ENCODE peak calls at places on chromosomes 3 and 15, in four cellular contexts. One of them, this sample, is unnamed.
A peak's percentile ranks its signal among the peaks of the same experiment; 100 is the strongest.

GRCh38 chr3:24242012-24242698 is 252.5 kb downstream of the THRB start:
- DNase-seq in GM12891: no peak
- DNase-seq in GM12878: no peak
- DNase-seq in K562: no peak
- DNase-seq in this sample: no peak

GRCh38 chr3:120710359-120710758 is 28.3 kb upstream of the HGD start:
- DNase-seq in GM12891: no peak
- DNase-seq in K562: no peak
- DNase-seq in GM12878: no peak
- DNase-seq in this sample: no peak

GRCh38 chr3:138187296-138188012 is at the start of gene ARMC8:
- DNase-seq in K562: peak; percentile 62
- DNase-seq in GM12878: no peak
- DNase-seq in GM12891: peak; percentile 88
- DNase-seq in this sample: peak; percentile 28

GRCh38 chr3:23002846-23003800 is 200.0 kb upstream of the UBE2E2 start:
- DNase-seq in K562: no peak
- DNase-seq in GM12878: no peak
- DNase-seq in GM12891: no peak
- DNase-seq in this sample: no peak

GRCh38 chr3:98662699-98663098 is 69.3 kb upstream of the CPOX start:
- DNase-seq in K562: no peak
- DNase-seq in GM12878: no peak
- DNase-seq in GM12891: no peak
- DNase-seq in this sample: no peak

GRCh38 chr15:100601628-100602063 is 338 bp downstream of the LINS1 start:
- DNase-seq in K562: no peak
- DNase-seq in GM12878: no peak
- DNase-seq in GM12891: no peak
- DNase-seq in this sample: no peak

GRCh38 chr3:18720543-18720942 is 295.4 kb upstream of the SATB1 start:
- DNase-seq in GM12878: no peak
- DNase-seq in K562: no peak
- DNase-seq in GM12891: no peak
- DNase-seq in this sample: no peak

GRCh38 chr15:22866066-22866465 is 27.6 kb downstream of the NIPA2 start:
- DNase-seq in K562: no peak
- DNase-seq in GM12891: no peak
- DNase-seq in GM12878: no peak
- DNase-seq in this sample: no peak

GRCh38 chr3:142279965-142280590 is 54.7 kb upstream of the GK5 start:
- DNase-seq in GM12878: peak; percentile 53
- DNase-seq in GM12891: peak; percentile 45
- DNase-seq in K562: peak; percentile 62
- DNase-seq in this sample: peak; percentile 66

GRCh38 chr3:71258526-71258925 is 325.0 kb downstream of the FOXP1 start:
- DNase-seq in GM12878: no peak
- DNase-seq in K562: no peak
- DNase-seq in GM12891: no peak
- DNase-seq in this sample: no peak

GRCh38 chr3:196569003-196569516 is 600 bp downstream of the FBXO45 start:
- DNase-seq in GM12878: no peak
- DNase-seq in GM12891: peak; percentile 36
- DNase-seq in K562: no peak
- DNase-seq in this sample: peak; percentile 32

GRCh38 chr3:40450438-40450837 is 6.7 kb upstream of the RPL14 start:
- DNase-seq in GM12878: no peak
- DNase-seq in GM12891: no peak
- DNase-seq in K562: no peak
- DNase-seq in this sample: no peak

GRCh38 chr15:98785796-98786581 is 137.7 kb downstream of the IGF1R start:
- DNase-seq in GM12891: no peak
- DNase-seq in K562: no peak
- DNase-seq in GM12878: peak; percentile 23
- DNase-seq in this sample: no peak

GRCh38 chr3:72657666-72658065 is 190.6 kb downstream of the SHQ1 start:
- DNase-seq in K562: no peak
- DNase-seq in GM12878: peak; percentile 24
- DNase-seq in GM12891: no peak
- DNase-seq in this sample: no peak

GRCh38 chr3:152362086-152362485 is 93.4 kb downstream of the MBNL1 start:
- DNase-seq in K562: no peak
- DNase-seq in GM12878: no peak
- DNase-seq in GM12891: no peak
- DNase-seq in this sample: no peak

GRCh38 chr3:147015334-147015733 is 391.0 kb downstream of the ZIC4 start:
- DNase-seq in GM12878: no peak
- DNase-seq in GM12891: no peak
- DNase-seq in K562: no peak
- DNase-seq in this sample: no peak

GRCh38 chr15:64216722-64217428 is 54.1 kb upstream of the PPIB start:
- DNase-seq in GM12878: no peak
- DNase-seq in GM12891: no peak
- DNase-seq in K562: peak; percentile 59
- DNase-seq in this sample: no peak
- TF ChIP-seq SPI1 in GM12878: no peak
- TF ChIP-seq SPI1 in GM12891: no peak
- TF ChIP-seq SPI1 in K562: no peak
- TF ChIP-seq SPI1 in this sample: no peak

GRCh38 chr15:84113919-84114318 is 121.7 kb upstream of the GOLGA6L4 start:
- DNase-seq in GM12878: no peak
- DNase-seq in K562: no peak
- DNase-seq in GM12891: no peak
- DNase-seq in this sample: no peak

GRCh38 chr15:84108725-84109124 is 126.8 kb upstream of the GOLGA6L4 start:
- DNase-seq in K562: no peak
- DNase-seq in GM12878: no peak
- DNase-seq in GM12891: no peak
- DNase-seq in this sample: no peak

GRCh38 chr15:84112025-84112424 is 123.5 kb upstream of the GOLGA6L4 start:
- DNase-seq in GM12891: no peak
- DNase-seq in K562: no peak
- DNase-seq in GM12878: no peak
- DNase-seq in this sample: no peak
- TF ChIP-seq SPI1 in GM12891: no peak
- TF ChIP-seq SPI1 in K562: no peak
- TF ChIP-seq SPI1 in GM12878: no peak
- TF ChIP-seq SPI1 in this sample: no peak

GRCh38 chr3:176574736-176575135 is 622.5 kb downstream of the TBL1XR1 start:
- DNase-seq in GM12891: no peak
- DNase-seq in GM12878: no peak
- DNase-seq in K562: no peak
- DNase-seq in this sample: no peak
- TF ChIP-seq SPI1 in GM12891: no peak
- TF ChIP-seq SPI1 in GM12878: no peak
- TF ChIP-seq SPI1 in K562: no peak
- TF ChIP-seq SPI1 in this sample: no peak

DNA sequence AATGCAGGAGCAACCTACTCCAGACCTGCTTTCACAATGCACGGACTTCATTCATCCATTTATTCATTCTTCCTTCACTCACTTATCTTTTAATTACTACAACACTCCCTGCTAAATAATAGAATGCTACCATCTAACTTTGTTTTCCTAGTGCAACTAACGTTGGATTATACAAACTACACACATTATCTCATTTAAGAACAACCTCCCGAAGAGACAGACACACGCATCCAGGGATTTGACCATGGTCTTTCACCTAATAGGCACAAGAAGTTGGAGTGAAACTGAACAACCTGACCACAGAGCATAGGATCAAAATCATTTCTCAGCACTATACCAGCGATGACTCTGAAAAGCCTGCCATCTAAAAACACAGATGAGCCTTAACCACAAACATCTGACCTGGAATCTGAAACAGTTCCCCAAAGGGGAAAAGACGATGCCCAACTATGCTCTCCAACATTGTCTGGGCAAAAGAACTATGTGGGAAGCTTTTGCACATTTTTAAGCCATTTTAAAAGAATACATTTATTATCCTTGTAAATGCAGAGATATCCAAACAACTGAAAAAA is 21.0 kb downstream of the ZNF385D start:
- DNase-seq in K562: no peak
- DNase-seq in GM12891: no peak
- DNase-seq in GM12878: no peak
- DNase-seq in this sample: no peak
- TF ChIP-seq SPI1 in K562: no peak
- TF ChIP-seq SPI1 in GM12891: no peak
- TF ChIP-seq SPI1 in GM12878: no peak
- TF ChIP-seq SPI1 in this sample: no peak

GRCh38 chr15:75174102-75174501 is 27.6 kb upstream of the C15orf39 start:
- DNase-seq in GM12878: no peak
- DNase-seq in K562: no peak
- DNase-seq in GM12891: no peak
- DNase-seq in this sample: no peak

GRCh38 chr15:75170711-75171341 is 30.9 kb upstream of the C15orf39 start:
- DNase-seq in K562: no peak
- DNase-seq in GM12891: no peak
- DNase-seq in GM12878: no peak
- DNase-seq in this sample: no peak

GRCh38 chr15:75172168-75172841 is 29.4 kb upstream of the C15orf39 start:
- DNase-seq in GM12878: no peak
- DNase-seq in K562: no peak
- DNase-seq in GM12891: no peak
- DNase-seq in this sample: no peak

GRCh38 chr15:75170203-75170602 is 31.5 kb upstream of the C15orf39 start:
- DNase-seq in GM12891: no peak
- DNase-seq in GM12878: no peak
- DNase-seq in K562: no peak
- DNase-seq in this sample: no peak

DNA sequence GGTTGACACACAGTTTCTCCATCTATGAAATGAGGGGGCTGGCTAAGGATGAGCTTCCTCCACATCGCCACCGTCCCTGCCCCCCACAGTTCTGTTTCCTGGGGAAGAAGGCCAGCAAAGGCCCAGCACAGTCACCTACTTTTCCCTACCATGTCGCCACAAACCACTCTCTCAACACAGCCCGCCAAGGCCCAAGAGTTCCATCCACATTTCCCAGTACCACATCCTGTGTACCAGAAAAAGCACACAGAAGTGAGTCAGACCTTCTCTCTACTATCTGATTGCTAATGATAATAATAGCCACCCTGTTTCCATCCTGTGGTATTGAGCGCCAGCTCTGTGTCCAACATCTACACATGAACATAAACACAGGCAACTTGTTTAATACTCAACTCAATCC is 30.3 kb upstream of the C15orf39 start:
- DNase-seq in GM12891: no peak
- DNase-seq in GM12878: peak; percentile 30
- DNase-seq in K562: no peak
- DNase-seq in this sample: peak; percentile 66
- TF ChIP-seq SPI1 in GM12891: no peak
- TF ChIP-seq SPI1 in GM12878: no peak
- TF ChIP-seq SPI1 in K562: no peak
- TF ChIP-seq SPI1 in this sample: no peak

GRCh38 chr3:56784452-56785001 is 17.2 kb downstream of the ARHGEF3 start:
- DNase-seq in GM12878: no peak
- DNase-seq in K562: no peak
- DNase-seq in GM12891: no peak
- DNase-seq in this sample: no peak

GRCh38 chr3:56782215-56782614 is 19.5 kb downstream of the ARHGEF3 start:
- DNase-seq in GM12891: no peak
- DNase-seq in K562: no peak
- DNase-seq in GM12878: no peak
- DNase-seq in this sample: no peak

GRCh38 chr3:56785499-56785898 is 16.2 kb downstream of the ARHGEF3 start:
- DNase-seq in GM12878: no peak
- DNase-seq in K562: no peak
- DNase-seq in GM12891: no peak
- DNase-seq in this sample: no peak

GRCh38 chr3:56782900-56783299 is 18.8 kb downstream of the ARHGEF3 start:
- DNase-seq in GM12891: no peak
- DNase-seq in K562: no peak
- DNase-seq in GM12878: no peak
- DNase-seq in this sample: no peak

GRCh38 chr3:56783644-56784451 is 17.9 kb downstream of the ARHGEF3 start:
- DNase-seq in GM12878: peak; percentile 93
- DNase-seq in GM12891: peak; percentile 47
- DNase-seq in K562: no peak
- DNase-seq in this sample: peak; percentile 94
- TF ChIP-seq SPI1 in GM12878: peak; percentile 97
- TF ChIP-seq SPI1 in GM12891: peak; percentile 97
- TF ChIP-seq SPI1 in K562: no peak
- TF ChIP-seq SPI1 in this sample: peak; percentile 94

GRCh38 chr15:80679805-80680175 is 15.3 kb upstream of the ABHD17C start:
- DNase-seq in GM12891: no peak
- DNase-seq in GM12878: no peak
- DNase-seq in K562: no peak
- DNase-seq in this sample: no peak
- TF ChIP-seq SPI1 in GM12891: no peak
- TF ChIP-seq SPI1 in GM12878: no peak
- TF ChIP-seq SPI1 in K562: no peak
- TF ChIP-seq SPI1 in this sample: no peak